ENCODE peak calls at places on chromosome 7, in seven cellular contexts. One of them, this sample, is unnamed.

GRCh38 chr7:101856488-101857357 is 39.3 kb downstream of the CUX1 start:
- DNase-seq in SK-N-SH: peak; percentile 98
- DNase-seq in GM23248: peak; percentile 85
- DNase-seq in hepatocyte: peak; percentile 49
- DNase-seq in MM.1S: peak; percentile 95
- DNase-seq in GM23338: peak; percentile 59
- DNase-seq in HCT116: peak; percentile 97
- DNase-seq in this sample: no peak

GRCh38 chr7:78702770-78703169 is 750.7 kb downstream of the MAGI2 start:
- DNase-seq in SK-N-SH: no peak
- DNase-seq in GM23248: peak; percentile 97
- DNase-seq in hepatocyte: no peak
- DNase-seq in MM.1S: no peak
- DNase-seq in GM23338: no peak
- DNase-seq in HCT116: no peak
- DNase-seq in this sample: no peak

GRCh38 chr7:129225206-129225930 is 538 bp downstream of the AHCYL2 start:
- DNase-seq in SK-N-SH: no peak
- DNase-seq in GM23248: peak; percentile 73
- DNase-seq in hepatocyte: peak; percentile 72
- DNase-seq in MM.1S: peak; percentile 66
- DNase-seq in GM23338: peak; percentile 76
- DNase-seq in HCT116: no peak
- DNase-seq in this sample: peak; percentile 77

GRCh38 chr7:156524737-156525597 is 115.6 kb upstream of the RNF32 start:
- DNase-seq in SK-N-SH: no peak
- DNase-seq in GM23248: no peak
- DNase-seq in hepatocyte: peak; percentile 49
- DNase-seq in MM.1S: no peak
- DNase-seq in GM23338: no peak
- DNase-seq in HCT116: no peak
- DNase-seq in this sample: no peak

GRCh38 chr7:112997831-112998230 is 88.8 kb downstream of the GPR85 start:
- DNase-seq in SK-N-SH: no peak
- DNase-seq in GM23248: no peak
- DNase-seq in hepatocyte: no peak
- DNase-seq in MM.1S: no peak
- DNase-seq in GM23338: no peak
- DNase-seq in HCT116: no peak
- DNase-seq in this sample: peak; percentile 3

GRCh38 chr7:37984775-37985390 is 64.4 kb downstream of the EPDR1 start:
- DNase-seq in SK-N-SH: no peak
- DNase-seq in GM23248: no peak
- DNase-seq in hepatocyte: no peak
- DNase-seq in MM.1S: no peak
- DNase-seq in GM23338: no peak
- DNase-seq in HCT116: no peak
- DNase-seq in this sample: no peak

GRCh38 chr7:90945104-90945752 is 319.0 kb upstream of the FZD1 start:
- DNase-seq in SK-N-SH: no peak
- DNase-seq in GM23248: peak; percentile 83
- DNase-seq in hepatocyte: no peak
- DNase-seq in MM.1S: no peak
- DNase-seq in GM23338: no peak
- DNase-seq in HCT116: no peak
- DNase-seq in this sample: no peak

GRCh38 chr7:104548861-104549260 is 220.5 kb downstream of the LHFPL3 start:
- DNase-seq in SK-N-SH: no peak
- DNase-seq in GM23248: no peak
- DNase-seq in hepatocyte: peak; percentile 8
- DNase-seq in MM.1S: no peak
- DNase-seq in GM23338: peak; percentile 50
- DNase-seq in HCT116: peak; percentile 1
- DNase-seq in this sample: no peak

GRCh38 chr7:31432831-31433340 is 81.0 kb upstream of the ITPRID1 start:
- DNase-seq in SK-N-SH: no peak
- DNase-seq in GM23248: peak; percentile 7
- DNase-seq in hepatocyte: no peak
- DNase-seq in MM.1S: no peak
- DNase-seq in GM23338: no peak
- DNase-seq in HCT116: no peak
- DNase-seq in this sample: no peak

GRCh38 chr7:28961972-28962371 is 3.8 kb upstream of the TRIL start:
- DNase-seq in SK-N-SH: no peak
- DNase-seq in GM23248: no peak
- DNase-seq in hepatocyte: no peak
- DNase-seq in MM.1S: no peak
- DNase-seq in GM23338: peak; percentile 60
- DNase-seq in HCT116: no peak
- DNase-seq in this sample: no peak

GRCh38 chr7:105256621-105257283 is 132.0 kb downstream of the SRPK2 start:
- DNase-seq in SK-N-SH: no peak
- DNase-seq in GM23248: peak; percentile 7
- DNase-seq in hepatocyte: no peak
- DNase-seq in MM.1S: no peak
- DNase-seq in GM23338: no peak
- DNase-seq in HCT116: no peak
- DNase-seq in this sample: no peak

GRCh38 chr7:27434729-27435400 is 192.3 kb downstream of the EVX1 start:
- DNase-seq in SK-N-SH: no peak
- DNase-seq in GM23248: peak; percentile 22
- DNase-seq in hepatocyte: no peak
- DNase-seq in MM.1S: no peak
- DNase-seq in GM23338: peak; percentile 44
- DNase-seq in HCT116: no peak
- DNase-seq in this sample: peak; percentile 42

GRCh38 chr7:156650042-156650441 is 9.5 kb downstream of the RNF32 start:
- DNase-seq in SK-N-SH: peak; percentile 56
- DNase-seq in GM23248: peak; percentile 43
- DNase-seq in hepatocyte: peak; percentile 65
- DNase-seq in MM.1S: no peak
- DNase-seq in GM23338: peak; percentile 80
- DNase-seq in HCT116: peak; percentile 33
- DNase-seq in this sample: peak; percentile 57

GRCh38 chr7:2613926-2614613 is 17.7 kb upstream of the TTYH3 start:
- DNase-seq in SK-N-SH: peak; percentile 77
- DNase-seq in GM23248: peak; percentile 74
- DNase-seq in hepatocyte: no peak
- DNase-seq in MM.1S: no peak
- DNase-seq in GM23338: no peak
- DNase-seq in HCT116: no peak
- DNase-seq in this sample: no peak

GRCh38 chr7:55250313-55250712 is 114.8 kb upstream of the LANCL2 start:
- DNase-seq in SK-N-SH: peak; percentile 66
- DNase-seq in GM23248: peak; percentile 42
- DNase-seq in hepatocyte: peak; percentile 51
- DNase-seq in MM.1S: no peak
- DNase-seq in GM23338: peak; percentile 84
- DNase-seq in HCT116: peak; percentile 48
- DNase-seq in this sample: peak; percentile 66

GRCh38 chr7:95491634-95492314 is 6.0 kb downstream of the ASB4 start:
- DNase-seq in SK-N-SH: no peak
- DNase-seq in GM23248: no peak
- DNase-seq in hepatocyte: peak; percentile 84
- DNase-seq in MM.1S: no peak
- DNase-seq in GM23338: peak; percentile 72
- DNase-seq in HCT116: peak; percentile 94
- DNase-seq in this sample: no peak

GRCh38 chr7:71286336-71286735 is 154.4 kb downstream of the GALNT17 start:
- DNase-seq in SK-N-SH: no peak
- DNase-seq in GM23248: no peak
- DNase-seq in hepatocyte: no peak
- DNase-seq in MM.1S: no peak
- DNase-seq in GM23338: no peak
- DNase-seq in HCT116: no peak
- DNase-seq in this sample: peak; percentile 12

GRCh38 chr7:114539575-114539974 is 125.0 kb downstream of the FOXP2 start:
- DNase-seq in SK-N-SH: no peak
- DNase-seq in GM23248: peak; percentile 46
- DNase-seq in hepatocyte: peak; percentile 23
- DNase-seq in MM.1S: no peak
- DNase-seq in GM23338: peak; percentile 24
- DNase-seq in HCT116: peak; percentile 3
- DNase-seq in this sample: peak; percentile 20

GRCh38 chr7:91876391-91877133 is 3.9 kb downstream of the MTERF1 start:
- DNase-seq in SK-N-SH: no peak
- DNase-seq in GM23248: peak; percentile 43
- DNase-seq in hepatocyte: no peak
- DNase-seq in MM.1S: no peak
- DNase-seq in GM23338: no peak
- DNase-seq in HCT116: no peak
- DNase-seq in this sample: no peak

GRCh38 chr7:150339369-150339768 is 2.1 kb downstream of the RARRES2 start:
- DNase-seq in SK-N-SH: no peak
- DNase-seq in GM23248: no peak
- DNase-seq in hepatocyte: no peak
- DNase-seq in MM.1S: no peak
- DNase-seq in GM23338: no peak
- DNase-seq in HCT116: no peak
- DNase-seq in this sample: no peak

GRCh38 chr7:17651926-17652385 is 288.3 kb downstream of the SNX13 start:
- DNase-seq in SK-N-SH: no peak
- DNase-seq in GM23248: peak; percentile 93
- DNase-seq in hepatocyte: peak; percentile 10
- DNase-seq in MM.1S: no peak
- DNase-seq in GM23338: no peak
- DNase-seq in HCT116: no peak
- DNase-seq in this sample: no peak
- TF ChIP-seq EZH2phosphoT487 in SK-N-SH: no peak
- TF ChIP-seq EZH2phosphoT487 in GM23248: no peak
- TF ChIP-seq EZH2phosphoT487 in hepatocyte: no peak
- TF ChIP-seq EZH2phosphoT487 in MM.1S: no peak
- TF ChIP-seq EZH2phosphoT487 in GM23338: no peak
- TF ChIP-seq EZH2phosphoT487 in HCT116: no peak
- TF ChIP-seq EZH2phosphoT487 in this sample: no peak

DNA sequence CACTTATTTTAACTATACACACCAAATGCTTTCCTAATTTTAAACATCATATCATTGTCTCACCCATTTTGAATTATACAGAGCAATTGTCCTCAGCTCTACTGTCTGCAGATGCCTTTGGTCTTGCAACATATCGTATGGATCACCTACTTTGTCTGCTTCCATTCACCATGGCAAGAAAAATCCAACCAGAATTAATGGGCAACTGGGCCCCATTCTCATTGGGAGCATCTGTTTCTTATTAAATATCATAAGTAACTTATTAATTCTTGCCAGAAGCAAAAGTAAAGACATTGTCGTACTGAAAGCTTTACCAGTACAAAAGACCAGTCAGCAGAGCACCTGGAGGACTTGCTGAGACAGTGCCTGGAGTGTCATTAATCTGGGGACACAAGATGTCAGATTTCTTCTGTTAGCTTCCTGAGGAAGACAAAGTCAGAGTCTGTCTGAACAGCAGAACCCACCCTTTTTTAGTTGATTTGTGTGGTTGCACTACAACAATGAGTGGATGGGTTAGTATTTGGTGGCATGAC is 404.5 kb downstream of the INHBA start:
- DNase-seq in SK-N-SH: no peak
- DNase-seq in GM23248: no peak
- DNase-seq in hepatocyte: no peak
- DNase-seq in MM.1S: no peak
- DNase-seq in GM23338: no peak
- DNase-seq in HCT116: no peak
- DNase-seq in this sample: no peak
- TF ChIP-seq EZH2phosphoT487 in SK-N-SH: no peak
- TF ChIP-seq EZH2phosphoT487 in GM23248: no peak
- TF ChIP-seq EZH2phosphoT487 in hepatocyte: no peak
- TF ChIP-seq EZH2phosphoT487 in MM.1S: no peak
- TF ChIP-seq EZH2phosphoT487 in GM23338: no peak
- TF ChIP-seq EZH2phosphoT487 in HCT116: no peak
- TF ChIP-seq EZH2phosphoT487 in this sample: no peak

GRCh38 chr7:34657632-34658268 is at the start of gene NPSR1:
- DNase-seq in SK-N-SH: no peak
- DNase-seq in GM23248: no peak
- DNase-seq in hepatocyte: no peak
- DNase-seq in MM.1S: no peak
- DNase-seq in GM23338: no peak
- DNase-seq in HCT116: no peak
- DNase-seq in this sample: no peak
- TF ChIP-seq EZH2phosphoT487 in SK-N-SH: no peak
- TF ChIP-seq EZH2phosphoT487 in GM23248: no peak
- TF ChIP-seq EZH2phosphoT487 in hepatocyte: no peak
- TF ChIP-seq EZH2phosphoT487 in MM.1S: no peak
- TF ChIP-seq EZH2phosphoT487 in GM23338: no peak
- TF ChIP-seq EZH2phosphoT487 in HCT116: no peak
- TF ChIP-seq EZH2phosphoT487 in this sample: no peak

DNA sequence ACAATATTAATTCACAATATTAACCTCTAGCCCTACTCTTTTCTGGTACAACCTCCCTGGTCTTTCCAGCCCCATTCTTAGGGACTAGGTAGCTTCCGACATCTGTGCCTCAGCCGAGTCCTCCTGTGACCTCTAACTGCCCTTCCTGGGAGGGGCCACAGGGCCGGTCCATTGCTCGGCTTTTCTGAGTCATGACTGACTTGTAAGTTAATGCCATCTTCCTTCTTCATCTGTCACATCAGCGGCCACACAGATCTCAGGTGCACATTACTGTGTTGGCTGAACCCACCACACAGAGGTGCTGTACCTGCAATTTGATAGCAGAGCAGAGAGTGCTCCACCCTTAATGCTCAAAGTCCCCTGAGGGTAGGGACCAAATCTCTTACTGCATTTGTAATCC is 4.1 kb upstream of the CPA4 start:
- DNase-seq in SK-N-SH: no peak
- DNase-seq in GM23248: no peak
- DNase-seq in hepatocyte: no peak
- DNase-seq in MM.1S: no peak
- DNase-seq in GM23338: no peak
- DNase-seq in HCT116: peak; percentile 79
- DNase-seq in this sample: no peak
- TF ChIP-seq EZH2phosphoT487 in SK-N-SH: no peak
- TF ChIP-seq EZH2phosphoT487 in GM23248: no peak
- TF ChIP-seq EZH2phosphoT487 in hepatocyte: no peak
- TF ChIP-seq EZH2phosphoT487 in MM.1S: no peak
- TF ChIP-seq EZH2phosphoT487 in GM23338: no peak
- TF ChIP-seq EZH2phosphoT487 in HCT116: no peak
- TF ChIP-seq EZH2phosphoT487 in this sample: no peak

GRCh38 chr7:74355091-74355490 is 65.9 kb downstream of the CLIP2 start:
- DNase-seq in SK-N-SH: no peak
- DNase-seq in GM23248: peak; percentile 86
- DNase-seq in hepatocyte: no peak
- DNase-seq in MM.1S: no peak
- DNase-seq in GM23338: no peak
- DNase-seq in HCT116: peak; percentile 75
- DNase-seq in this sample: no peak
- TF ChIP-seq EZH2phosphoT487 in SK-N-SH: no peak
- TF ChIP-seq EZH2phosphoT487 in GM23248: no peak
- TF ChIP-seq EZH2phosphoT487 in hepatocyte: no peak
- TF ChIP-seq EZH2phosphoT487 in MM.1S: no peak
- TF ChIP-seq EZH2phosphoT487 in GM23338: no peak
- TF ChIP-seq EZH2phosphoT487 in HCT116: no peak
- TF ChIP-seq EZH2phosphoT487 in this sample: no peak